ENCODE peak calls at places on chromosomes 7 and 10, in eight cellular contexts. D is brain microvascular endothelial cell; U is stimulated activated CD4-positive, alpha-beta T cell treated with anti-CD3 and anti-CD28 coated beads, Interleukin-4, amount 100 ng/mL, for 24 hours; X is NCI-H1105 treated with DMSO at 0.1 percent for 48 hours; I is heart right ventricle; B is T-cell; A is amygdala; W is cardiac fibroblast. Z is an unnamed sample.

GRCh38 chr7:100372256-100372655 is 1.0 kb upstream of the PILRA start:
- DNase-seq in A (no peak), U (no peak), D (peak; percentile 12), W (peak; percentile 85), I (no peak), B (no peak), X (no peak), Z (no peak)

GRCh38 chr10:35924726-35925125 is 282.6 kb upstream of the FZD8 start:
- DNase-seq in B (no peak), W (no peak), I (no peak), U (no peak), X (no peak), A (no peak), D (no peak), Z (no peak)

GRCh38 chr10:89337493-89337892 is 9.7 kb downstream of the IFIT3 start:
- DNase-seq in B (no peak), W (peak; percentile 71), U (peak; percentile 50), I (no peak), X (no peak), D (peak; percentile 78), A (no peak), Z (no peak)

GRCh38 chr7:44608916-44609648 is 2.7 kb downstream of the OGDH start:
- DNase-seq in W (no peak), X (no peak), D (no peak), I (no peak), A (no peak), U (no peak), B (no peak), Z (no peak)

GRCh38 chr10:3622427-3622826 is 162.6 kb downstream of the KLF6 start:
- DNase-seq in B (no peak), D (no peak), W (no peak), I (no peak), U (peak; percentile 28), X (no peak), A (no peak), Z (no peak)

GRCh38 chr10:124971276-124971675 is 29.4 kb downstream of the ZRANB1 start:
- DNase-seq in U (no peak), A (no peak), X (no peak), I (no peak), B (no peak), W (no peak), D (no peak), Z (no peak)

GRCh38 chr7:99762680-99763327 is 21.2 kb downstream of the CYP3A4 start:
- DNase-seq in A (no peak), B (no peak), I (peak; percentile 12), D (peak; percentile 85), X (no peak), W (peak; percentile 83), U (no peak), Z (no peak)

GRCh38 chr10:5376450-5376849 is 11.7 kb downstream of the UCN3 start:
- DNase-seq in W (no peak), U (no peak), I (no peak), X (no peak), B (no peak), D (no peak), A (no peak), Z (no peak)

GRCh38 chr7:50246551-50246950 is 58.0 kb upstream of the IKZF1 start:
- DNase-seq in W (no peak), B (no peak), A (no peak), U (no peak), D (no peak), I (no peak), X (no peak), Z (no peak)

GRCh38 chr7:23863209-23863798 is 153.3 kb downstream of the STK31 start:
- DNase-seq in D (peak; percentile 29), W (peak; percentile 71), U (peak; percentile 9), X (peak; percentile 59), A (no peak), I (no peak), B (no peak), Z (no peak)

GRCh38 chr7:69336976-69337375 is 261.3 kb upstream of the AUTS2 start:
- DNase-seq in I (no peak), A (no peak), W (no peak), X (no peak), B (no peak), U (no peak), D (no peak), Z (no peak)